ENCODE peak calls at places on chromosomes 2 and 18, in seven cellular contexts. Y is anterior cingulate cortex; J is iPS-NIHi11; T is NCI-H2171; C is neural crest cell; Z is CD4-positive, alpha-beta memory T cell; F is fibroblast of gingiva. L is an unnamed sample.

GRCh38 chr2:207354466-207354865 is 175.3 kb upstream of the CREB1 start:
- DNase-seq in C (no peak), Z (no peak), Y (no peak), F (no peak), J (no peak), T (no peak), L (no peak)

GRCh38 chr18:48819781-48820482 is 130.8 kb downstream of the SMAD7 start:
- DNase-seq in T (no peak), F (no peak), Y (no peak), J (no peak), C (no peak), Z (no peak), L (no peak)

GRCh38 chr18:48833701-48834394 is 116.9 kb downstream of the SMAD7 start:
- DNase-seq in J (no peak), Z (peak), Y (no peak), T (no peak), C (no peak), F (no peak), L (no peak)

GRCh38 chr2:222912117-222912516 is 51.3 kb downstream of the ACSL3 start:
- DNase-seq in Y (no peak), Z (no peak), C (no peak), F (peak), J (no peak), T (no peak), L (no peak)

GRCh38 chr18:55839350-55839749 is 251.4 kb upstream of the TCF4 start:
- DNase-seq in T (no peak), Z (no peak), F (peak), Y (no peak), C (no peak), J (no peak), L (no peak)

GRCh38 chr2:25561136-25561850 is 112.1 kb downstream of the DTNB start:
- DNase-seq in Y (no peak), F (no peak), Z (no peak), T (no peak), C (no peak), J (no peak), L (no peak)

GRCh38 chr2:168913171-168913484 is 12.0 kb downstream of the G6PC2 start:
- DNase-seq in Z (no peak), C (no peak), J (no peak), T (no peak), F (no peak), Y (no peak), L (no peak)

GRCh38 chr18:9823805-9824473 is 61.8 kb upstream of the TXNDC2 start:
- DNase-seq in Y (no peak), T (no peak), F (no peak), C (no peak), Z (no peak), J (no peak), L (no peak)

GRCh38 chr2:240999873-241000541 is 1.6 kb downstream of the SNED1 start:
- DNase-seq in F (no peak), C (no peak), J (no peak), Z (no peak), Y (no peak), T (no peak), L (no peak)

GRCh38 chr2:25332571-25332970 is 9.2 kb downstream of the DNMT3A start:
- DNase-seq in C (no peak), J (no peak), F (no peak), T (no peak), Y (peak), Z (no peak), L (no peak)

GRCh38 chr2:52810460-52810859 is 957.1 kb upstream of the CHAC2 start:
- DNase-seq in T (no peak), J (peak), Z (no peak), F (peak), Y (no peak), C (no peak), L (no peak)

GRCh38 chr2:214800180-214800579 is 9.3 kb downstream of the BARD1 start:
- DNase-seq in Y (no peak), T (no peak), F (no peak), C (no peak), Z (no peak), J (no peak), L (no peak)

GRCh38 chr2:221289389-221289788 is 282.7 kb downstream of the EPHA4 start:
- DNase-seq in F (peak), Y (no peak), Z (no peak), J (no peak), T (no peak), C (no peak), L (no peak)

L was measured in NCI-H524 treated with DMSO at 0.1 percent for 48 hours.